ENCODE peak calls at places on chromosomes 7 and 10, in seven cellular contexts. One of them, this sample, is unnamed.

GRCh38 chr10:132266594-132267161 is 41.1 kb downstream of the STK32C start:
- DNase-seq in AG04450: no peak
- DNase-seq in fibroblast of the aortic adventitia: no peak
- DNase-seq in astrocyte of the cerebellum: no peak
- DNase-seq in WTC11: no peak
- DNase-seq in GM12864: no peak
- DNase-seq in HCT116: no peak
- DNase-seq in this sample: no peak

GRCh38 chr7:156318926-156319325 is 321.6 kb upstream of the RNF32 start:
- DNase-seq in WTC11: no peak
- DNase-seq in AG04450: no peak
- DNase-seq in GM12864: no peak
- DNase-seq in astrocyte of the cerebellum: no peak
- DNase-seq in fibroblast of the aortic adventitia: no peak
- DNase-seq in HCT116: no peak
- DNase-seq in this sample: no peak

GRCh38 chr10:113038985-113039384 is 88.9 kb downstream of the TCF7L2 start:
- DNase-seq in astrocyte of the cerebellum: no peak
- DNase-seq in fibroblast of the aortic adventitia: no peak
- DNase-seq in HCT116: no peak
- DNase-seq in AG04450: no peak
- DNase-seq in WTC11: no peak
- DNase-seq in GM12864: no peak
- DNase-seq in this sample: no peak

GRCh38 chr10:110568055-110568735 is 700 bp downstream of the SMC3 start:
- DNase-seq in AG04450: no peak
- DNase-seq in WTC11: peak; percentile 53
- DNase-seq in fibroblast of the aortic adventitia: no peak
- DNase-seq in astrocyte of the cerebellum: no peak
- DNase-seq in GM12864: no peak
- DNase-seq in HCT116: no peak
- DNase-seq in this sample: no peak

GRCh38 chr7:824664-825063 is 7.6 kb upstream of the SUN1 start:
- DNase-seq in GM12864: no peak
- DNase-seq in AG04450: no peak
- DNase-seq in astrocyte of the cerebellum: no peak
- DNase-seq in WTC11: no peak
- DNase-seq in HCT116: no peak
- DNase-seq in fibroblast of the aortic adventitia: no peak
- DNase-seq in this sample: no peak

GRCh38 chr10:86200867-86201266 is 165.7 kb downstream of the GRID1 start:
- DNase-seq in HCT116: no peak
- DNase-seq in fibroblast of the aortic adventitia: no peak
- DNase-seq in WTC11: no peak
- DNase-seq in AG04450: no peak
- DNase-seq in astrocyte of the cerebellum: no peak
- DNase-seq in GM12864: no peak
- DNase-seq in this sample: no peak

GRCh38 chr7:83731154-83731553 is 82.2 kb upstream of the SEMA3E start:
- DNase-seq in HCT116: no peak
- DNase-seq in astrocyte of the cerebellum: no peak
- DNase-seq in AG04450: no peak
- DNase-seq in fibroblast of the aortic adventitia: no peak
- DNase-seq in WTC11: no peak
- DNase-seq in GM12864: no peak
- DNase-seq in this sample: no peak

GRCh38 chr7:138904122-138904435 is 77.1 kb downstream of the KIAA1549 start:
- DNase-seq in WTC11: no peak
- DNase-seq in AG04450: no peak
- DNase-seq in fibroblast of the aortic adventitia: no peak
- DNase-seq in HCT116: no peak
- DNase-seq in GM12864: no peak
- DNase-seq in astrocyte of the cerebellum: no peak
- DNase-seq in this sample: no peak

GRCh38 chr7:140327261-140327661 is 71.1 kb downstream of the SLC37A3 start:
- DNase-seq in AG04450: no peak
- DNase-seq in fibroblast of the aortic adventitia: no peak
- DNase-seq in WTC11: no peak
- DNase-seq in HCT116: no peak
- DNase-seq in astrocyte of the cerebellum: no peak
- DNase-seq in GM12864: no peak
- DNase-seq in this sample: no peak

GRCh38 chr7:4689668-4690067 is 7.6 kb downstream of the FOXK1 start:
- DNase-seq in AG04450: no peak
- DNase-seq in GM12864: no peak
- DNase-seq in WTC11: no peak
- DNase-seq in astrocyte of the cerebellum: no peak
- DNase-seq in HCT116: no peak
- DNase-seq in fibroblast of the aortic adventitia: no peak
- DNase-seq in this sample: peak; percentile 46

GRCh38 chr10:5614081-5614721 is 52.2 kb downstream of the ASB13 start:
- DNase-seq in AG04450: no peak
- DNase-seq in GM12864: no peak
- DNase-seq in WTC11: no peak
- DNase-seq in astrocyte of the cerebellum: peak; percentile 52
- DNase-seq in fibroblast of the aortic adventitia: peak; percentile 80
- DNase-seq in HCT116: no peak
- DNase-seq in this sample: no peak

GRCh38 chr7:1848013-1848640 is 178.1 kb downstream of the ELFN1 start:
- DNase-seq in astrocyte of the cerebellum: no peak
- DNase-seq in fibroblast of the aortic adventitia: no peak
- DNase-seq in AG04450: no peak
- DNase-seq in HCT116: no peak
- DNase-seq in GM12864: no peak
- DNase-seq in WTC11: peak; percentile 10
- DNase-seq in this sample: no peak

GRCh38 chr10:119049777-119050176 is 20.3 kb downstream of the NANOS1 start:
- DNase-seq in AG04450: no peak
- DNase-seq in GM12864: no peak
- DNase-seq in astrocyte of the cerebellum: no peak
- DNase-seq in HCT116: no peak
- DNase-seq in WTC11: no peak
- DNase-seq in fibroblast of the aortic adventitia: no peak
- DNase-seq in this sample: no peak

GRCh38 chr10:35643976-35644799 is 2.1 kb upstream of the FZD8 start:
- DNase-seq in HCT116: no peak
- DNase-seq in GM12864: no peak
- DNase-seq in astrocyte of the cerebellum: no peak
- DNase-seq in WTC11: peak; percentile 32
- DNase-seq in AG04450: no peak
- DNase-seq in fibroblast of the aortic adventitia: peak; percentile 24
- DNase-seq in this sample: no peak

GRCh38 chr7:4851459-4852422 is 10.1 kb downstream of the PAPOLB start:
- DNase-seq in GM12864: no peak
- DNase-seq in astrocyte of the cerebellum: no peak
- DNase-seq in WTC11: no peak
- DNase-seq in AG04450: no peak
- DNase-seq in HCT116: peak; percentile 16
- DNase-seq in fibroblast of the aortic adventitia: no peak
- DNase-seq in this sample: no peak

GRCh38 chr10:61757525-61758397 is 95.0 kb downstream of the CABCOCO1 start:
- DNase-seq in fibroblast of the aortic adventitia: peak; percentile 68
- DNase-seq in AG04450: no peak
- DNase-seq in HCT116: no peak
- DNase-seq in astrocyte of the cerebellum: no peak
- DNase-seq in WTC11: no peak
- DNase-seq in GM12864: no peak
- DNase-seq in this sample: no peak

GRCh38 chr10:34575882-34576281 is 239.2 kb downstream of the PARD3 start:
- DNase-seq in AG04450: no peak
- DNase-seq in GM12864: no peak
- DNase-seq in HCT116: no peak
- DNase-seq in astrocyte of the cerebellum: no peak
- DNase-seq in WTC11: no peak
- DNase-seq in fibroblast of the aortic adventitia: peak; percentile 34
- DNase-seq in this sample: no peak

GRCh38 chr7:44261239-44261638 is 60.5 kb downstream of the YKT6 start:
- DNase-seq in fibroblast of the aortic adventitia: no peak
- DNase-seq in WTC11: no peak
- DNase-seq in HCT116: no peak
- DNase-seq in astrocyte of the cerebellum: no peak
- DNase-seq in AG04450: no peak
- DNase-seq in GM12864: no peak
- DNase-seq in this sample: peak; percentile 58

GRCh38 chr10:52950578-52950977 is 178.0 kb upstream of the MBL2 start:
- DNase-seq in fibroblast of the aortic adventitia: no peak
- DNase-seq in HCT116: no peak
- DNase-seq in astrocyte of the cerebellum: no peak
- DNase-seq in GM12864: no peak
- DNase-seq in AG04450: no peak
- DNase-seq in WTC11: no peak
- DNase-seq in this sample: no peak

GRCh38 chr10:121838931-121839330 is 88.9 kb downstream of the ATE1 start:
- DNase-seq in AG04450: no peak
- DNase-seq in astrocyte of the cerebellum: no peak
- DNase-seq in fibroblast of the aortic adventitia: no peak
- DNase-seq in GM12864: no peak
- DNase-seq in WTC11: no peak
- DNase-seq in HCT116: no peak
- DNase-seq in this sample: no peak

GRCh38 chr7:128103498-128104108 is 72.4 kb upstream of the LRRC4 start:
- DNase-seq in fibroblast of the aortic adventitia: peak; percentile 25
- DNase-seq in HCT116: no peak
- DNase-seq in GM12864: no peak
- DNase-seq in AG04450: no peak
- DNase-seq in astrocyte of the cerebellum: no peak
- DNase-seq in WTC11: no peak
- DNase-seq in this sample: peak; percentile 69

GRCh38 chr7:127943541-127944521 is 87.4 kb downstream of the LRRC4 start:
- DNase-seq in astrocyte of the cerebellum: peak; percentile 76
- DNase-seq in fibroblast of the aortic adventitia: no peak
- DNase-seq in AG04450: no peak
- DNase-seq in WTC11: no peak
- DNase-seq in HCT116: no peak
- DNase-seq in GM12864: no peak
- DNase-seq in this sample: no peak

GRCh38 chr10:123945506-123945905 is 53.9 kb upstream of the CPXM2 start:
- DNase-seq in fibroblast of the aortic adventitia: peak; percentile 58
- DNase-seq in WTC11: no peak
- DNase-seq in astrocyte of the cerebellum: no peak
- DNase-seq in AG04450: no peak
- DNase-seq in GM12864: no peak
- DNase-seq in HCT116: peak; percentile 63
- DNase-seq in this sample: no peak

GRCh38 chr7:155484483-155485399 is 26.8 kb downstream of the EN2 start:
- DNase-seq in AG04450: no peak
- DNase-seq in HCT116: no peak
- DNase-seq in fibroblast of the aortic adventitia: no peak
- DNase-seq in astrocyte of the cerebellum: no peak
- DNase-seq in GM12864: no peak
- DNase-seq in WTC11: no peak
- DNase-seq in this sample: peak; percentile 6

GRCh38 chr7:21636694-21637093 is 93.9 kb downstream of the DNAH11 start:
- DNase-seq in WTC11: no peak
- DNase-seq in astrocyte of the cerebellum: no peak
- DNase-seq in HCT116: no peak
- DNase-seq in fibroblast of the aortic adventitia: no peak
- DNase-seq in AG04450: no peak
- DNase-seq in GM12864: no peak
- DNase-seq in this sample: no peak

GRCh38 chr7:66502230-66503035 is 126.2 kb upstream of the KCTD7 start:
- DNase-seq in AG04450: no peak
- DNase-seq in GM12864: no peak
- DNase-seq in astrocyte of the cerebellum: no peak
- DNase-seq in HCT116: no peak
- DNase-seq in fibroblast of the aortic adventitia: no peak
- DNase-seq in WTC11: no peak
- DNase-seq in this sample: no peak
- TF ChIP-seq CTCF in AG04450: peak; percentile 15
- TF ChIP-seq CTCF in GM12864: no peak
- TF ChIP-seq CTCF in astrocyte of the cerebellum: peak; percentile 6
- TF ChIP-seq CTCF in HCT116: no peak
- TF ChIP-seq CTCF in fibroblast of the aortic adventitia: peak; percentile 3
- TF ChIP-seq CTCF in WTC11: no peak
- TF ChIP-seq CTCF in this sample: no peak

DNA sequence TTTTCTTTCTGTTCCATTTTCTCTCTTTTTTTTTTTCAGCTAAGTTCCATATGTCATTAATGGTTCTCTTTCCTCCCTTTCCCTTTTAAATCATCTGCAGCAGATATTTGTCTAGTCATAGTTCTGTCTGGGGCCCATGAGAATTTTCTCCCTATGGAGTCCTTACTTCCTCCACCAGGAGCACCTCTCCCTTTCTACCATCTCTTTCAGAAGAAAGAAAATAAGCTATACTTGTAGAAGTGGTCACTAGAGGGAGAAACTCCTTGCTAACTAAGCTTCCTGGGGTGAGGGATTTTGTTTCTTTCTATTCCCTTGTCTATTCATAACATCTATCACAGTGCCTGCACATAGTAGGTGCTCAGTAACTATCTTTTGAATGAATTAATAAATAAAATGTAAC is 230.2 kb upstream of the HPS1 start:
- DNase-seq in WTC11: no peak
- DNase-seq in GM12864: no peak
- DNase-seq in AG04450: no peak
- DNase-seq in astrocyte of the cerebellum: no peak
- DNase-seq in fibroblast of the aortic adventitia: no peak
- DNase-seq in HCT116: no peak
- DNase-seq in this sample: no peak
- TF ChIP-seq CTCF in WTC11: no peak
- TF ChIP-seq CTCF in GM12864: no peak
- TF ChIP-seq CTCF in AG04450: no peak
- TF ChIP-seq CTCF in astrocyte of the cerebellum: no peak
- TF ChIP-seq CTCF in fibroblast of the aortic adventitia: no peak
- TF ChIP-seq CTCF in HCT116: no peak
- TF ChIP-seq CTCF in this sample: no peak

DNA sequence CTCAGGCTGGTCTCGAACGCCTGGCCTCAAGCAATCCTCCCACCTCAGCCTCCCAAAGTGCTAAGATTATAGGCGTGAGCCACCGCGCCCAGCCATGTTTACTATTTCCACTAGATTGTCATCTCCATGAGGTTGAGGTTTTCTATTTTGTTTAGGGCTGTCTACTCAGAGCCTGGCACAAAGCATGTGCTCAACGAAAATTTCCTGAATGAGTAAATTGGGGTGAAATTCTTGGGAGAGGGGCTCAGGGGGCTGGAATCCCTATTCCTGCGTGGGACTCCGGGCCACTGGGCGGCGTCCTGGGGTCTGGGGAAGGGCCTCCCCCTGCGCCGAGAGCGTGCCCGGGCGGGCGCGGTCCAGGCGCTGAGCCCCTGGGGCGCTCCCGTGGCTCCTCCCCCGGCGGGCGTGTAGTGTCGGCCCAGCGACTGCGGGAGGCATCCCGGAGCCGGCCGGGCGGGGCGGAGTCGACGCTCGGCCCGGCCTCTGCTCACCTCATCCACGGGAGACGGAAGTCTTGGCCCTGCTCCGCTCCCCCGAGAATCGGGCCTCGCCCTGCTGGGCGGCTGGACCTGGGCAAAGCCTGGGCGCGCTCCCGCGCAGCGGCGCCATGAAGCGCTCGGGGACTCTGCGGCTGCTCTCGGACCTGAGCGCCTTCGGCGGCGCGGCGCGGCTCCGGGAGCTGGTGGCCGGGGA is at the start of gene HPS6:
- DNase-seq in fibroblast of the aortic adventitia: peak; percentile 83
- DNase-seq in WTC11: peak; percentile 74
- DNase-seq in HCT116: peak; percentile 77
- DNase-seq in AG04450: peak; percentile 51
- DNase-seq in GM12864: peak; percentile 53
- DNase-seq in astrocyte of the cerebellum: peak; percentile 27
- DNase-seq in this sample: peak; percentile 98
- TF ChIP-seq CTCF in fibroblast of the aortic adventitia: no peak
- TF ChIP-seq CTCF in WTC11: no peak
- TF ChIP-seq CTCF in HCT116: no peak
- TF ChIP-seq CTCF in AG04450: no peak
- TF ChIP-seq CTCF in GM12864: no peak
- TF ChIP-seq CTCF in astrocyte of the cerebellum: no peak
- TF ChIP-seq CTCF in this sample: peak; percentile 9

GRCh38 chr10:130111115-130111847 is 651 bp upstream of the C10orf143 start:
- DNase-seq in fibroblast of the aortic adventitia: peak; percentile 97
- DNase-seq in WTC11: peak; percentile 93
- DNase-seq in AG04450: peak; percentile 92
- DNase-seq in GM12864: peak; percentile 94
- DNase-seq in astrocyte of the cerebellum: peak; percentile 96
- DNase-seq in HCT116: peak; percentile 86
- DNase-seq in this sample: peak; percentile 93
- TF ChIP-seq CTCF in fibroblast of the aortic adventitia: peak; percentile 3
- TF ChIP-seq CTCF in WTC11: no peak
- TF ChIP-seq CTCF in AG04450: no peak
- TF ChIP-seq CTCF in GM12864: no peak
- TF ChIP-seq CTCF in astrocyte of the cerebellum: peak; percentile 4
- TF ChIP-seq CTCF in HCT116: no peak
- TF ChIP-seq CTCF in this sample: no peak